ENCODE peak calls at places on chromosomes 13 and 19, in five cellular contexts. N is NB4; A is NCI-H69; T is activated naive CD4-positive, alpha-beta T cell treated with anti-CD3 and anti-CD28 coated beads for 36 hours; B is T-helper 17 cell. S is an unnamed sample.

GRCh38 chr13:27744861-27745260 is 47.4 kb upstream of the GSX1 start:
- DNase-seq in N (no peak), A (peak), T (no peak), B (no peak), S (no peak)

GRCh38 chr19:11130824-11131455 is 24.6 kb downstream of the SPC24 start:
- DNase-seq in N (peak), A (peak), T (peak), B (peak), S (peak)

GRCh38 chr19:7476241-7476640 is 12.6 kb downstream of the PEX11G start:
- DNase-seq in N (no peak), A (no peak), T (no peak), B (no peak), S (no peak)

GRCh38 chr19:57559404-57560025 is at the start of gene ZNF550:
- DNase-seq in N (peak), A (peak), T (peak), B (peak), S (peak)

GRCh38 chr19:3343619-3344502 is 22.5 kb upstream of the NFIC start:
- DNase-seq in N (peak), A (peak), T (peak), B (peak), S (peak)

GRCh38 chr13:23799945-23800344 is 89.3 kb downstream of the MIPEP start:
- DNase-seq in N (no peak), A (no peak), T (no peak), B (no peak), S (peak)

GRCh38 chr13:113649212-113649611 is 8.8 kb downstream of the ATP4B start:
- DNase-seq in N (no peak), A (no peak), T (no peak), B (no peak), S (no peak)

GRCh38 chr13:20438801-20439200 is 86.9 kb downstream of the CRYL1 start:
- DNase-seq in N (no peak), A (no peak), T (no peak), B (no peak), S (no peak)

S was measured in mesenchymal stem cell.